ENCODE peak calls at places on chromosomes 16 and 17, in four cellular contexts. V is heart right ventricle, Q is suprapubic skin, J is spleen. F is an unnamed sample.

GRCh38 chr16:77143364-77143763 is 47.6 kb upstream of the MON1B start:
- DNase-seq in J (no peak), V (no peak), Q (no peak), F (no peak)

GRCh38 chr16:23504453-23505179 is 5.7 kb downstream of the GGA2 start:
- DNase-seq in Q (peak; percentile 85), V (peak; percentile 39), J (peak; percentile 86), F (no peak)

GRCh38 chr17:1649116-1649843 is 386 bp downstream of the RILP start:
- DNase-seq in Q (peak; percentile 95), J (peak; percentile 97), V (peak; percentile 85), F (no peak)

GRCh38 chr16:27228621-27229501 is 25.5 kb downstream of the KDM8 start:
- DNase-seq in Q (no peak), V (peak; percentile 61), J (peak; percentile 84), F (no peak)

GRCh38 chr17:67441052-67441738 is 64.1 kb downstream of the PITPNC1 start:
- DNase-seq in J (no peak), V (no peak), Q (no peak), F (no peak)

GRCh38 chr17:78621720-78622490 is 44.7 kb upstream of the DNAH17 start:
- DNase-seq in Q (no peak), V (no peak), J (peak; percentile 57), F (no peak)

GRCh38 chr17:80421381-80422090 is 6.6 kb downstream of the ENDOV start:
- DNase-seq in V (no peak), J (peak; percentile 71), Q (no peak), F (no peak)

GRCh38 chr17:6755731-6756184 is at the start of gene XAF1:
- DNase-seq in J (peak; percentile 84), Q (no peak), V (peak; percentile 32), F (no peak)

GRCh38 chr17:82528484-82529265 is 9.1 kb downstream of the FOXK2 start:
- DNase-seq in J (no peak), V (peak; percentile 40), Q (peak; percentile 85), F (no peak)

GRCh38 chr17:19242323-19242722 is 5.2 kb downstream of the EPN2 start:
- DNase-seq in V (no peak), Q (no peak), J (no peak), F (no peak)

GRCh38 chr16:3998793-3999478 is 117.3 kb downstream of the ADCY9 start:
- DNase-seq in V (no peak), Q (no peak), J (no peak), F (no peak)

GRCh38 chr17:59356543-59357218 is 25.2 kb downstream of the YPEL2 start:
- DNase-seq in Q (no peak), J (no peak), V (no peak), F (no peak)

GRCh38 chr16:77657016-77657415 is 65.3 kb upstream of the NUDT7 start:
- DNase-seq in J (no peak), Q (no peak), V (no peak), F (no peak)

GRCh38 chr17:12007466-12007865 is 10.2 kb upstream of the ZNF18 start:
- DNase-seq in J (no peak), Q (no peak), V (no peak), F (no peak)

GRCh38 chr17:45034599-45034998 is 16.8 kb downstream of the DCAKD start:
- DNase-seq in V (no peak), Q (no peak), J (no peak), F (no peak)

GRCh38 chr17:36544049-36544319 is 735 bp upstream of the GGNBP2 start:
- DNase-seq in J (no peak), Q (no peak), V (no peak), F (no peak)

GRCh38 chr17:73156887-73157870 is 7.6 kb upstream of the SSTR2 start:
- DNase-seq in J (no peak), Q (no peak), V (no peak), F (no peak)

GRCh38 chr16:72997141-72997542 is 50.8 kb downstream of the ZFHX3 start:
- DNase-seq in J (no peak), Q (peak; percentile 62), V (no peak), F (no peak)

GRCh38 chr17:19000531-19001011 is 4.0 kb downstream of the FAM83G start:
- DNase-seq in J (no peak), Q (no peak), V (no peak), F (no peak)

GRCh38 chr17:31907342-31907975 is 6.0 kb upstream of the UTP6 start:
- DNase-seq in V (no peak), J (no peak), Q (no peak), F (no peak)

GRCh38 chr17:37131064-37131463 is 182.3 kb downstream of the AATF start:
- DNase-seq in J (no peak), Q (no peak), V (no peak), F (no peak)

GRCh38 chr16:2764718-2765117 is 12.3 kb downstream of the SRRM2 start:
- DNase-seq in V (no peak), J (no peak), Q (no peak), F (no peak)

GRCh38 chr17:57654040-57654775 is 90.9 kb downstream of the CCDC182 start:
- DNase-seq in V (no peak), J (no peak), Q (no peak), F (no peak)

GRCh38 chr17:17170346-17170976 is 35.7 kb downstream of the PLD6 start:
- DNase-seq in V (no peak), J (no peak), Q (no peak), F (no peak)

GRCh38 chr16:84593825-84594724 is 23.8 kb downstream of the COTL1 start:
- DNase-seq in Q (no peak), J (peak; percentile 97), V (no peak), F (peak; percentile 61)

DNA sequence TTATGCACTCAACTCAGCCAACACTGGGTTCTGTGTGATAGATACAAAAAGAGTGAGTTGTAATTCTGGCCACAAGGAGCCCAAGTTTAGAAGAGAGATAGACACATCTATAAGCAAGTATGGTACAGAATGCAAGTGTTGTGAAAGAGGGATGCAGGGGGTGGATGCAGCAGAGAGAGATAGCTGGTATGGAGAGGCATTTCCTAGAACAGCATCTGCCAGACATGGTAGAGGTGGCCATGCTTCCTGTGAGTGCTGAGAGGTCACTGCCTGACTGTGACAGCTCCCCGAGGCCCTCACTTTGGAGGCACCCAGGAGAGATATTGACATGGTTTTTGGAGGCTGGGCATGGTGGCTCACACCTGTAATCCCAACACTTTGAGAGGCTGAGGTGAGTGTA is 2.0 kb upstream of the KRTAP16-1 start:
- DNase-seq in V (no peak), J (no peak), Q (no peak), F (no peak)
- H3K27me3 ChIP-seq in V (peaks cover 28% of the 10 kb centered on the region), J (no peaks in the 10 kb centered on the region), Q (peaks cover 12% of the 10 kb centered on the region), F (no peaks in the 10 kb centered on the region)

GRCh38 chr17:50699410-50699809 is 8.3 kb downstream of the ANKRD40 start:
- DNase-seq in J (no peak), Q (no peak), V (no peak), F (no peak)
- H3K36me3 ChIP-seq in J (peaks cover 61% of the 10 kb centered on the region), Q (peaks cover 57% of the 10 kb centered on the region), V (peaks cover 97% of the 10 kb centered on the region), F (peaks cover 3% of the 10 kb centered on the region)

DNA sequence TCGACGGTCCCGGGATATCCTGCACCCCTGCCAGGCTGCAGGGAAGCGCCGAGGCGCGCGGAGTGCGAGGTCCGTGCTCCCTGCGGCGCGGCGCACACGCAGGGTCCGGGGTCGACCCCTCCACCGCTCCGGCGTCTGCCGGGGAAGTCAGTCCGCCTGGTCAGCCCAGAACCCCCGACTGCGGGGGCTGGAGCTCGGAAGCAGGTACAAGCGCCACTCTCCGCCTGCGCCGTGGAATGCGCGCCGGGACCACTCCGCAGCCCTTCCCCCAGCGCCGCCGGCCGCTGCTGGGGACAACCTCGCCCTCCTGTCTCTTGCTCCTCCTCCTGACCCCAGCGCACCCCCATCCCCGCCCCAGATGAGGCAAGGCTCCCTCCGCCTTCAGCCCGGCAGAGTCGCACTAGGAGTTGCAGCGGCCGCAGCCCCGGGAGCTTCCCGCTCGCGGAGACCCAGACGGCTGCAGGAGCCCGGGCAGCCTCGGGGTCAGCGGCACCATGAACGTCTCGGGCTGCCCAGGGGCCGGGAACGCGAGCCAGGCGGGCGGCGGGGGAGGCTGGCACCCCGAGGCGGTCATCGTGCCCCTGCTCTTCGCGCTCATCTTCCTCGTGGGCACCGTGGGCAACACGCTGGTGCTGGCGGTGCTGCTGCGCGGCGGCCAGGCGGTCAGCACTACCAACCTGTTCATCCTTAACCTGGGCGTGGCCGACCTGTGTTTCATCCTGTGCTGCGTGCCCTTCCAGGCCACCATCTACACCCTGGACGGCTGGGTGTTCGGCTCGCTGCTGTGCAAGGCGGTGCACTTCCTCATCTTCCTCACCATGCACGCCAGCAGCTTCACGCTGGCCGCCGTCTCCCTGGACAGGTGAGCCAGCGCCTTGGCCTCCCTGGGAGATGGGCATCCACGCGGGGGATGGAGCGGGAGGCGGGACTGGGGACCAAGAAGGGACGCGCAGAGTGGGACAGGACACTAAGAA is at the start of gene GALR2:
- DNase-seq in J (peak; percentile 78), Q (no peak), V (no peak), F (no peak)
- H3K27me3 ChIP-seq in J (peaks cover 62% of the 10 kb centered on the region), Q (peaks cover 63% of the 10 kb centered on the region), V (peaks cover 61% of the 10 kb centered on the region), F (peaks cover 35% of the 10 kb centered on the region)

DNA sequence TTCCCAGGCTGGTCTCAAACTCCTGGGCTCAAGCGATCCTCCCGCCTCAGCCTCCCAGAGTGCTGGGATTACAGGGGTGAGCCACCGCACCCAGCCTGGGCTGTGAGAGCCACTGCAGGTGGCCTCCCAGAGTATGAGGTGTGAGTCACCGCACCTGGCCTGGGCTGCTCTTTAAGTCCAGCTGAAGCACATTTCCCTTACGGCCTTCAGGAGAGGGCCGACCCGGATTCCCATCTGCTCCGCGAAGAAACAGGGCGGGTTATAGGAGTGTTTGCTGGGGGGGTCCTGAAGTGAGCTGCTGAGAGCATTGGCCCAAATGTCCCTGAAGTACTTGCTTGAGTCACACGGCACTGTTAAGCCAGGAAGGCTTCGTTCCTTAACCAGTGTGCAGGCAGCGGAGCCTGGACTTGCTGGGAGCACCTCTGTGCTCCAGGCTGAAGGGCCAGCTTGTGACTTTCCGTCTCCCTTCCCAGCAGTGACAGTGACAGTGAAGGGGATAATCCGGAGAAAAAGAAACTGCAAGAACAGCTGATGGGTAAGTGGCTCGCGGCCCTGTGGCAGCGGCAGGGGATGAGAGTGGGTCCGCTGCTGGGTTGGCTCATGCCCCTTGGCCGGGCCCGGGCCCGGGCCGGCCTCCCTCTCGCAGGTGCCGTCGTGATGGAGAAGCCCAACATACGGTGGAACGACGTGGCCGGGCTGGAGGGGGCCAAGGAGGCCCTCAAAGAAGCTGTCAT is 7.2 kb downstream of the VPS4A start:
- DNase-seq in Q (no peak), J (no peak), V (no peak), F (no peak)
- H3K36me3 ChIP-seq in Q (peaks cover 88% of the 10 kb centered on the region), J (peaks cover 74% of the 10 kb centered on the region), V (peaks cover 99% of the 10 kb centered on the region), F (peaks cover 99% of the 10 kb centered on the region)

DNA sequence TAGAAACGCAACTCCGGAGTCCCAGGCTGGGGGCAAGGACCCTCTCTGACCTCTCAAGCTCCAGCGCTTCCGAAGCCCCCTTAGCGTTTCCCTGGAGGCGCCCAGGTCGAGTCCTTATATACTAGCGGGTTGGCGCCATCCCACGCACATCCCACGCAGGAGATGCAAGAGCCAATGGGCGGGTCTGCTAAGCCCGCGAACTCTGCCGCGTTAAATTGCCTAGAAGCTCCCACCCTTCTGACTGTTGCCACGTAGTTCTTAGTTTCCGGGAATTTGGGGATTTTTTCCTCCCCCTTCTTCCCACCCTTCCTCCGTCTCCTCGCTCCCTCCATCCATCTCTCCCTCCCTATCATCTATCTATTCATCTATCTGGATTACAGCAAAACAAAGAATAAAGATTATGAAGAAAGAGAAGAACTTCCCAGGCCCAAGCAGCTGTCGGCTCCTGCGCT is at the start of gene SLFN11:
- DNase-seq in Q (peak; percentile 92), J (peak; percentile 92), V (peak; percentile 83), F (peak; percentile 33)
- H3K27me3 ChIP-seq in Q (peaks cover 37% of the 10 kb centered on the region), J (no peaks in the 10 kb centered on the region), V (no peaks in the 10 kb centered on the region), F (peaks cover 16% of the 10 kb centered on the region)

GRCh38 chr17:8441690-8442089 is 6.0 kb downstream of the NDEL1 start:
- DNase-seq in J (no peak), Q (no peak), V (no peak), F (no peak)
- H3K36me3 ChIP-seq in J (peaks cover 13% of the 10 kb centered on the region), Q (peaks cover 29% of the 10 kb centered on the region), V (peaks cover 61% of the 10 kb centered on the region), F (peaks cover 3% of the 10 kb centered on the region)